ENCODE peak calls at places on chromosomes 2 and 18, in eight cellular contexts. One of them, this sample, is unnamed.

GRCh38 chr2:223860809-223861738 is 23.7 kb upstream of the AP1S3 start:
- DNase-seq in effector memory CD4-positive, alpha-beta T cell: no peak
- DNase-seq in epithelial cell of esophagus: peak; percentile 90
- DNase-seq in activated T-cell treated with anti-CD3 and anti-CD28 coated beads for 1 hour: no peak
- DNase-seq in NCI-H2171: no peak
- DNase-seq in AML-193: no peak
- DNase-seq in astrocyte: peak; percentile 77
- DNase-seq in GM23248: peak; percentile 68
- DNase-seq in this sample: no peak

GRCh38 chr2:66377832-66378231 is 57.1 kb upstream of the MEIS1 start:
- DNase-seq in AML-193: no peak
- DNase-seq in effector memory CD4-positive, alpha-beta T cell: no peak
- DNase-seq in epithelial cell of esophagus: no peak
- DNase-seq in NCI-H2171: no peak
- DNase-seq in astrocyte: no peak
- DNase-seq in activated T-cell treated with anti-CD3 and anti-CD28 coated beads for 1 hour: no peak
- DNase-seq in GM23248: no peak
- DNase-seq in this sample: no peak

GRCh38 chr2:231308631-231309414 is 86.7 kb upstream of the B3GNT7 start:
- DNase-seq in epithelial cell of esophagus: peak; percentile 25
- DNase-seq in AML-193: no peak
- DNase-seq in activated T-cell treated with anti-CD3 and anti-CD28 coated beads for 1 hour: no peak
- DNase-seq in NCI-H2171: no peak
- DNase-seq in effector memory CD4-positive, alpha-beta T cell: no peak
- DNase-seq in GM23248: peak; percentile 81
- DNase-seq in astrocyte: peak; percentile 75
- DNase-seq in this sample: no peak

GRCh38 chr2:135996304-135996703 is 10.9 kb upstream of the DARS1 start:
- DNase-seq in epithelial cell of esophagus: no peak
- DNase-seq in astrocyte: no peak
- DNase-seq in effector memory CD4-positive, alpha-beta T cell: no peak
- DNase-seq in NCI-H2171: no peak
- DNase-seq in activated T-cell treated with anti-CD3 and anti-CD28 coated beads for 1 hour: no peak
- DNase-seq in AML-193: no peak
- DNase-seq in GM23248: no peak
- DNase-seq in this sample: no peak

GRCh38 chr18:76619342-76620315 is 124.6 kb upstream of the ZNF516 start:
- DNase-seq in activated T-cell treated with anti-CD3 and anti-CD28 coated beads for 1 hour: no peak
- DNase-seq in GM23248: peak; percentile 76
- DNase-seq in AML-193: peak; percentile 50
- DNase-seq in epithelial cell of esophagus: peak; percentile 95
- DNase-seq in NCI-H2171: no peak
- DNase-seq in effector memory CD4-positive, alpha-beta T cell: no peak
- DNase-seq in astrocyte: peak; percentile 88
- DNase-seq in this sample: no peak

GRCh38 chr2:69222984-69223658 is 163.9 kb downstream of the GFPT1 start:
- DNase-seq in epithelial cell of esophagus: no peak
- DNase-seq in GM23248: peak; percentile 52
- DNase-seq in NCI-H2171: peak; percentile 50
- DNase-seq in astrocyte: no peak
- DNase-seq in effector memory CD4-positive, alpha-beta T cell: no peak
- DNase-seq in AML-193: no peak
- DNase-seq in activated T-cell treated with anti-CD3 and anti-CD28 coated beads for 1 hour: no peak
- DNase-seq in this sample: no peak

GRCh38 chr2:128178650-128179460 is 87.9 kb downstream of the UGGT1 start:
- DNase-seq in NCI-H2171: no peak
- DNase-seq in AML-193: peak; percentile 66
- DNase-seq in effector memory CD4-positive, alpha-beta T cell: no peak
- DNase-seq in astrocyte: peak; percentile 55
- DNase-seq in GM23248: peak; percentile 82
- DNase-seq in epithelial cell of esophagus: peak; percentile 75
- DNase-seq in activated T-cell treated with anti-CD3 and anti-CD28 coated beads for 1 hour: peak; percentile 12
- DNase-seq in this sample: peak; percentile 17

GRCh38 chr2:109294523-109294922 is 165.5 kb downstream of the SH3RF3 start:
- DNase-seq in activated T-cell treated with anti-CD3 and anti-CD28 coated beads for 1 hour: no peak
- DNase-seq in astrocyte: no peak
- DNase-seq in GM23248: no peak
- DNase-seq in epithelial cell of esophagus: no peak
- DNase-seq in effector memory CD4-positive, alpha-beta T cell: no peak
- DNase-seq in NCI-H2171: no peak
- DNase-seq in AML-193: no peak
- DNase-seq in this sample: no peak

GRCh38 chr2:240167588-240167880 is 27.1 kb upstream of the OTOS start:
- DNase-seq in activated T-cell treated with anti-CD3 and anti-CD28 coated beads for 1 hour: no peak
- DNase-seq in GM23248: no peak
- DNase-seq in effector memory CD4-positive, alpha-beta T cell: no peak
- DNase-seq in NCI-H2171: no peak
- DNase-seq in astrocyte: no peak
- DNase-seq in epithelial cell of esophagus: no peak
- DNase-seq in AML-193: no peak
- DNase-seq in this sample: no peak

GRCh38 chr2:178125862-178126261 is 13.6 kb downstream of the RBM45 start:
- DNase-seq in effector memory CD4-positive, alpha-beta T cell: no peak
- DNase-seq in astrocyte: no peak
- DNase-seq in NCI-H2171: no peak
- DNase-seq in epithelial cell of esophagus: no peak
- DNase-seq in activated T-cell treated with anti-CD3 and anti-CD28 coated beads for 1 hour: no peak
- DNase-seq in AML-193: no peak
- DNase-seq in GM23248: no peak
- DNase-seq in this sample: no peak

GRCh38 chr2:126059379-126059778 is 596.6 kb upstream of the GYPC start:
- DNase-seq in epithelial cell of esophagus: no peak
- DNase-seq in AML-193: no peak
- DNase-seq in NCI-H2171: no peak
- DNase-seq in activated T-cell treated with anti-CD3 and anti-CD28 coated beads for 1 hour: no peak
- DNase-seq in effector memory CD4-positive, alpha-beta T cell: no peak
- DNase-seq in astrocyte: no peak
- DNase-seq in GM23248: no peak
- DNase-seq in this sample: no peak

GRCh38 chr18:55779711-55780590 is 192.0 kb upstream of the TCF4 start:
- DNase-seq in epithelial cell of esophagus: peak; percentile 52
- DNase-seq in GM23248: peak; percentile 71
- DNase-seq in AML-193: no peak
- DNase-seq in activated T-cell treated with anti-CD3 and anti-CD28 coated beads for 1 hour: no peak
- DNase-seq in effector memory CD4-positive, alpha-beta T cell: no peak
- DNase-seq in astrocyte: no peak
- DNase-seq in NCI-H2171: peak; percentile 53
- DNase-seq in this sample: no peak

GRCh38 chr18:79544386-79544963 is 135.1 kb upstream of the CTDP1 start:
- DNase-seq in effector memory CD4-positive, alpha-beta T cell: no peak
- DNase-seq in NCI-H2171: no peak
- DNase-seq in epithelial cell of esophagus: no peak
- DNase-seq in astrocyte: no peak
- DNase-seq in activated T-cell treated with anti-CD3 and anti-CD28 coated beads for 1 hour: no peak
- DNase-seq in GM23248: no peak
- DNase-seq in AML-193: no peak
- DNase-seq in this sample: no peak

GRCh38 chr2:197307236-197307932 is 3.2 kb downstream of the ANKRD44 start:
- DNase-seq in NCI-H2171: no peak
- DNase-seq in activated T-cell treated with anti-CD3 and anti-CD28 coated beads for 1 hour: no peak
- DNase-seq in effector memory CD4-positive, alpha-beta T cell: no peak
- DNase-seq in GM23248: no peak
- DNase-seq in AML-193: peak; percentile 80
- DNase-seq in epithelial cell of esophagus: no peak
- DNase-seq in astrocyte: no peak
- DNase-seq in this sample: no peak

GRCh38 chr2:111236027-111236426 is 115.3 kb downstream of the BCL2L11 start:
- DNase-seq in AML-193: no peak
- DNase-seq in epithelial cell of esophagus: peak; percentile 91
- DNase-seq in NCI-H2171: no peak
- DNase-seq in activated T-cell treated with anti-CD3 and anti-CD28 coated beads for 1 hour: no peak
- DNase-seq in GM23248: no peak
- DNase-seq in astrocyte: no peak
- DNase-seq in effector memory CD4-positive, alpha-beta T cell: no peak
- DNase-seq in this sample: no peak

GRCh38 chr2:62382757-62383156 is 123.2 kb downstream of the TMEM17 start:
- DNase-seq in epithelial cell of esophagus: no peak
- DNase-seq in GM23248: peak; percentile 12
- DNase-seq in AML-193: no peak
- DNase-seq in activated T-cell treated with anti-CD3 and anti-CD28 coated beads for 1 hour: no peak
- DNase-seq in effector memory CD4-positive, alpha-beta T cell: no peak
- DNase-seq in NCI-H2171: no peak
- DNase-seq in astrocyte: peak; percentile 82
- DNase-seq in this sample: no peak

GRCh38 chr18:2932247-2933181 is 80.4 kb downstream of the LPIN2 start:
- DNase-seq in GM23248: peak; percentile 77
- DNase-seq in effector memory CD4-positive, alpha-beta T cell: no peak
- DNase-seq in AML-193: peak; percentile 47
- DNase-seq in astrocyte: peak; percentile 34
- DNase-seq in NCI-H2171: peak; percentile 37
- DNase-seq in epithelial cell of esophagus: peak; percentile 63
- DNase-seq in activated T-cell treated with anti-CD3 and anti-CD28 coated beads for 1 hour: no peak
- DNase-seq in this sample: no peak

GRCh38 chr2:96763511-96764252 is 3.0 kb downstream of the CNNM4 start:
- DNase-seq in astrocyte: no peak
- DNase-seq in epithelial cell of esophagus: no peak
- DNase-seq in GM23248: peak; percentile 37
- DNase-seq in activated T-cell treated with anti-CD3 and anti-CD28 coated beads for 1 hour: no peak
- DNase-seq in effector memory CD4-positive, alpha-beta T cell: no peak
- DNase-seq in AML-193: peak; percentile 28
- DNase-seq in NCI-H2171: no peak
- DNase-seq in this sample: no peak

GRCh38 chr2:239469101-239469960 is 68.5 kb upstream of the HDAC4 start:
- DNase-seq in activated T-cell treated with anti-CD3 and anti-CD28 coated beads for 1 hour: no peak
- DNase-seq in NCI-H2171: no peak
- DNase-seq in astrocyte: no peak
- DNase-seq in effector memory CD4-positive, alpha-beta T cell: no peak
- DNase-seq in GM23248: no peak
- DNase-seq in epithelial cell of esophagus: no peak
- DNase-seq in AML-193: no peak
- DNase-seq in this sample: no peak

GRCh38 chr2:58101500-58101899 is 54.9 kb downstream of the VRK2 start:
- DNase-seq in astrocyte: peak; percentile 36
- DNase-seq in effector memory CD4-positive, alpha-beta T cell: no peak
- DNase-seq in AML-193: no peak
- DNase-seq in NCI-H2171: no peak
- DNase-seq in epithelial cell of esophagus: peak; percentile 36
- DNase-seq in activated T-cell treated with anti-CD3 and anti-CD28 coated beads for 1 hour: no peak
- DNase-seq in GM23248: no peak
- DNase-seq in this sample: no peak

GRCh38 chr18:53025247-53025646 is 685.2 kb downstream of the DCC start:
- DNase-seq in astrocyte: no peak
- DNase-seq in GM23248: no peak
- DNase-seq in effector memory CD4-positive, alpha-beta T cell: no peak
- DNase-seq in activated T-cell treated with anti-CD3 and anti-CD28 coated beads for 1 hour: no peak
- DNase-seq in epithelial cell of esophagus: no peak
- DNase-seq in NCI-H2171: no peak
- DNase-seq in AML-193: no peak
- DNase-seq in this sample: no peak

GRCh38 chr18:48023334-48024008 is 93.0 kb upstream of the SMAD2 start:
- DNase-seq in NCI-H2171: peak; percentile 58
- DNase-seq in activated T-cell treated with anti-CD3 and anti-CD28 coated beads for 1 hour: no peak
- DNase-seq in GM23248: peak; percentile 65
- DNase-seq in effector memory CD4-positive, alpha-beta T cell: no peak
- DNase-seq in astrocyte: peak; percentile 81
- DNase-seq in epithelial cell of esophagus: peak; percentile 88
- DNase-seq in AML-193: peak; percentile 52
- DNase-seq in this sample: no peak